ENCODE peak calls at places on chromosome 6, in five cellular contexts. One of them, this sample, is unnamed.

GRCh38 chr6:89032599-89032998 is 48.0 kb upstream of the PNRC1 start:
- DNase-seq in AG08396: no peak
- DNase-seq in germinal center: no peak
- DNase-seq in non-pigmented ciliary epithelial cell: no peak
- DNase-seq in EL: no peak
- DNase-seq in this sample: no peak

GRCh38 chr6:166862287-166862977 is 93.9 kb downstream of the RNASET2 start:
- DNase-seq in AG08396: peak; percentile 38
- DNase-seq in germinal center: peak; percentile 16
- DNase-seq in non-pigmented ciliary epithelial cell: no peak
- DNase-seq in EL: no peak
- DNase-seq in this sample: peak; percentile 87

GRCh38 chr6:35024601-35025054 is 116.5 kb downstream of the TCP11 start:
- DNase-seq in AG08396: peak; percentile 71
- DNase-seq in germinal center: no peak
- DNase-seq in non-pigmented ciliary epithelial cell: no peak
- DNase-seq in EL: peak; percentile 53
- DNase-seq in this sample: no peak

GRCh38 chr6:48973486-48973885 is 489.6 kb downstream of the MMUT start:
- DNase-seq in AG08396: no peak
- DNase-seq in germinal center: no peak
- DNase-seq in non-pigmented ciliary epithelial cell: no peak
- DNase-seq in EL: no peak
- DNase-seq in this sample: no peak

GRCh38 chr6:5663256-5663655 is 343.5 kb downstream of the NRN1 start:
- DNase-seq in AG08396: no peak
- DNase-seq in germinal center: no peak
- DNase-seq in non-pigmented ciliary epithelial cell: no peak
- DNase-seq in EL: no peak
- DNase-seq in this sample: no peak

GRCh38 chr6:90284236-90284744 is 12.4 kb downstream of the BACH2 start:
- DNase-seq in AG08396: peak; percentile 80
- DNase-seq in germinal center: no peak
- DNase-seq in non-pigmented ciliary epithelial cell: peak; percentile 91
- DNase-seq in EL: peak; percentile 88
- DNase-seq in this sample: no peak

GRCh38 chr6:2999621-3000455 is at the start of gene NQO2:
- DNase-seq in AG08396: peak; percentile 99
- DNase-seq in germinal center: peak; percentile 99
- DNase-seq in non-pigmented ciliary epithelial cell: no peak
- DNase-seq in EL: peak; percentile 87
- DNase-seq in this sample: peak; percentile 95

GRCh38 chr6:167722634-167723309 is 103.9 kb upstream of the AFDN start:
- DNase-seq in AG08396: no peak
- DNase-seq in germinal center: no peak
- DNase-seq in non-pigmented ciliary epithelial cell: no peak
- DNase-seq in EL: no peak
- DNase-seq in this sample: no peak

GRCh38 chr6:2817778-2818443 is 23.8 kb downstream of the SERPINB1 start:
- DNase-seq in AG08396: no peak
- DNase-seq in germinal center: no peak
- DNase-seq in non-pigmented ciliary epithelial cell: no peak
- DNase-seq in EL: peak; percentile 50
- DNase-seq in this sample: no peak

GRCh38 chr6:15970517-15970916 is 158.4 kb upstream of the MYLIP start:
- DNase-seq in AG08396: no peak
- DNase-seq in germinal center: no peak
- DNase-seq in non-pigmented ciliary epithelial cell: no peak
- DNase-seq in EL: no peak
- DNase-seq in this sample: no peak